ENCODE peak calls at places on chromosomes 4 and X, in four cellular contexts. Z, H, N and L are unnamed samples.

GRCh38 chr4:100949350-100949935 is 397.9 kb downstream of the PPP3CA start:
- DNase-seq in Z (no peak), H (peak; percentile 28), N (no peak), L (no peak)

GRCh38 chrX:21438792-21439191 is 64.6 kb downstream of the CNKSR2 start:
- DNase-seq in Z (no peak), H (no peak), N (no peak), L (no peak)

GRCh38 chr4:83320548-83320947 is 14.1 kb downstream of the HPSE start:
- DNase-seq in Z (peak; percentile 46), H (peak; percentile 72), N (no peak), L (no peak)

GRCh38 chr4:7757501-7758443 is 181.9 kb downstream of the AFAP1 start:
- DNase-seq in Z (no peak), H (no peak), N (peak; percentile 65), L (no peak)

GRCh38 chr4:188783160-188783559 is 643.9 kb downstream of the TRIML1 start:
- DNase-seq in Z (no peak), H (peak; percentile 39), N (no peak), L (no peak)

GRCh38 chr4:6063684-6064083 is 45.5 kb upstream of the C4orf50 start:
- DNase-seq in Z (no peak), H (no peak), N (no peak), L (no peak)

GRCh38 chrX:111861605-111862004 is 14.4 kb upstream of the TRPC5OS start:
- DNase-seq in Z (no peak), H (no peak), N (no peak), L (no peak)

GRCh38 chr4:159764343-159764952 is 661.6 kb downstream of the RAPGEF2 start:
- DNase-seq in Z (no peak), H (peak; percentile 54), N (no peak), L (peak; percentile 21)

GRCh38 chr4:1055721-1056590 is 44.5 kb downstream of the FGFRL1 start:
- DNase-seq in Z (no peak), H (no peak), N (no peak), L (no peak)

GRCh38 chrX:19440713-19441112 is 74.6 kb downstream of the MAP3K15 start:
- DNase-seq in Z (no peak), H (peak; percentile 51), N (no peak), L (no peak)

GRCh38 chrX:137342969-137343368 is 223.0 kb upstream of the ZIC3 start:
- DNase-seq in Z (no peak), H (no peak), N (no peak), L (no peak)

GRCh38 chr4:55547461-55547770 is 707 bp upstream of the CLOCK start:
- DNase-seq in Z (no peak), H (no peak), N (no peak), L (no peak)

GRCh38 chr4:120630432-120630831 is 292.1 kb downstream of the PRDM5 start:
- DNase-seq in Z (no peak), H (peak; percentile 5), N (no peak), L (no peak)

GRCh38 chr4:83767017-83767541 is 231.2 kb downstream of the GPAT3 start:
- DNase-seq in Z (no peak), H (no peak), N (no peak), L (no peak)

GRCh38 chr4:138405439-138405838 is 163.3 kb upstream of the SLC7A11 start:
- DNase-seq in Z (no peak), H (peak; percentile 33), N (no peak), L (peak; percentile 42)

GRCh38 chr4:15766821-15767220 is 11.3 kb upstream of the CD38 start:
- DNase-seq in Z (no peak), H (no peak), N (no peak), L (no peak)

GRCh38 chr4:140123666-140124377 is 30.2 kb downstream of the MAML3 start:
- DNase-seq in Z (no peak), H (no peak), N (no peak), L (no peak)

GRCh38 chr4:41538017-41538733 is at the start of gene LIMCH1:
- DNase-seq in Z (peak; percentile 74), H (no peak), N (peak; percentile 19), L (no peak)
- H3K4me3 ChIP-seq in Z (peak within 1 kb of the TSS; percentile 60), H (no peak within 1 kb of the TSS), N (no peak within 1 kb of the TSS), L (no peak within 1 kb of the TSS)

GRCh38 chrX:68718443-68718820 is 71.0 kb downstream of the STARD8 start:
- DNase-seq in Z (no peak), H (no peak), N (no peak), L (no peak)

GRCh38 chrX:68719181-68719903 is 71.9 kb downstream of the STARD8 start:
- DNase-seq in Z (no peak), H (no peak), N (no peak), L (no peak)

GRCh38 chrX:68720851-68721250 is 73.4 kb downstream of the STARD8 start:
- DNase-seq in Z (no peak), H (no peak), N (no peak), L (no peak)

GRCh38 chrX:68721546-68721945 is 74.1 kb downstream of the STARD8 start:
- DNase-seq in Z (no peak), H (no peak), N (no peak), L (no peak)

GRCh38 chrX:68719904-68720614 is 72.6 kb downstream of the STARD8 start:
- DNase-seq in Z (no peak), H (peak; percentile 17), N (no peak), L (no peak)
- TF ChIP-seq CTCF in Z (no peak), H (peak; percentile 24), N (no peak), L (peak; percentile 29)

GRCh38 chr4:153513596-153513995 is 47.4 kb downstream of the TMEM131L start:
- DNase-seq in Z (no peak), H (peak; percentile 76), N (no peak), L (no peak)

GRCh38 chr4:153512162-153512852 is 46.1 kb downstream of the TMEM131L start:
- DNase-seq in Z (no peak), H (no peak), N (no peak), L (no peak)

GRCh38 chr4:153511104-153511503 is 44.9 kb downstream of the TMEM131L start:
- DNase-seq in Z (no peak), H (no peak), N (no peak), L (no peak)

GRCh38 chr4:153512952-153513500 is 46.9 kb downstream of the TMEM131L start:
- DNase-seq in Z (no peak), H (no peak), N (no peak), L (no peak)

GRCh38 chr4:153514001-153514526 is 47.9 kb downstream of the TMEM131L start:
- DNase-seq in Z (no peak), H (peak; percentile 88), N (no peak), L (no peak)
- H3K4me3 ChIP-seq in Z (no peak overlapping the region), H (no peak overlapping the region), N (no peak overlapping the region), L (no peak overlapping the region)

DNA sequence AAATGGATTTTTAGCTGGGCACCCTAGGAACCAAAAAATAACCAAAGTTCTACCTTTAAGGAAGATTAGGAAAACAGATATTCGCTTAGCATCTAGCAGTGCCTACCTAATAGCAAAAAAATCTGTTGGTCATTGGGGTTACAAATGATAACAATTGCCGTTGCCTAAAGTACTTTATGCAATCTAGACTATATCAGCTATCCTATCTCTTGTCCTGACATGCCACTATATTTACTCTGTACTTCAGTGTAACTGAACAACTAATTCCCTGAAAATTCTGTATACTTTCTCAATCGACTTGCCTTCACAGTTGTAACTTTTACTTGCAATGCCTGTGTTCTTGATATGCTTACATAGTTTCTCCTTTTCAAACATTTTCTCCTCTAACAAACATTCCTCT is 282.9 kb upstream of the PCDH7 start:
- DNase-seq in Z (no peak), H (no peak), N (no peak), L (no peak)
- TF ChIP-seq CTCF in Z (no peak), H (no peak), N (no peak), L (no peak)

GRCh38 chr4:133598779-133599178 is 449.7 kb downstream of the PCDH10 start:
- DNase-seq in Z (no peak), H (no peak), N (no peak), L (no peak)
- H3K4me3 ChIP-seq in Z (no peak overlapping the region), H (no peak overlapping the region), N (no peak overlapping the region), L (no peak overlapping the region)

DNA sequence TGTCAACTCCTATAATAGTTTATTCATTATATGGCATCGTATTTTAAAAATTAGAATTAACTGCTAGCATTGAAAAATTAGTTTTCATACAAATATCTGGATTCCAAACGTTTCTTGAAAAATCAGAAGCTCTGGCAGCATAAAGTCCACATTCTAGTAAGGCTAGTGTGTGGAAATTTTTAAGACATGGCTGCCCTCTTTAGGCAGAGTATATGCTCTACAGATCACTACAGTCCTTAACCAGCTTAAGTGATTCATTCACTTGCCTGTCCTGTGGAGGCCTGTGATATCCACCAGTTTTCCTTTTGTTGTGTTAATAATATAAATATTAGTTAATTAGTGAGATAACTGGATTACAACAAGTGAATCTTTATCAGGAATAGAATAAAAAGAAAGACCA is 287.2 kb downstream of the OPHN1 start:
- DNase-seq in Z (no peak), H (peak; percentile 70), N (no peak), L (no peak)
- TF ChIP-seq CTCF in Z (peak; percentile 35), H (peak; percentile 37), N (peak; percentile 31), L (peak; percentile 33)

GRCh38 chrX:153645921-153646481 is 1.0 kb upstream of the DUSP9 start:
- DNase-seq in Z (no peak), H (no peak), N (no peak), L (no peak)

GRCh38 chrX:153645151-153645550 is 1.9 kb upstream of the DUSP9 start:
- DNase-seq in Z (no peak), H (no peak), N (no peak), L (no peak)

GRCh38 chrX:153647461-153648357 is 706 bp downstream of the DUSP9 start:
- DNase-seq in Z (no peak), H (no peak), N (peak; percentile 11), L (no peak)

GRCh38 chrX:153648358-153649177 is 1.6 kb downstream of the DUSP9 start:
- DNase-seq in Z (no peak), H (no peak), N (no peak), L (no peak)

GRCh38 chrX:153646620-153647373 is at the start of gene DUSP9:
- DNase-seq in Z (no peak), H (peak; percentile 15), N (peak; percentile 13), L (no peak)
- H3K4me3 ChIP-seq in Z (peak within 1 kb of the TSS; percentile 38), H (no peak within 1 kb of the TSS), N (no peak within 1 kb of the TSS), L (no peak within 1 kb of the TSS)